ENCODE peak calls at places on chromosomes 11 and 22, in five cellular contexts. Y, K, J, N and U are unnamed samples.

GRCh38 chr11:2812371-2812991 is 73.1 kb downstream of the CDKN1C start:
- DNase-seq in J (no peak), Y (peak), N (no peak), K (no peak), U (no peak)

GRCh38 chr11:86174101-86175046 is 70.2 kb upstream of the EED start:
- DNase-seq in J (peak), Y (peak), N (peak), K (no peak), U (peak)

GRCh38 chr11:4479676-4480075 is 2.8 kb upstream of the OR52K1 start:
- DNase-seq in J (peak), N (no peak), K (no peak), Y (no peak), U (no peak)

GRCh38 chr11:20035375-20035700 is 124.9 kb downstream of the DBX1 start:
- DNase-seq in N (no peak), J (no peak), K (no peak), Y (no peak), U (no peak)

GRCh38 chr22:20920881-20921203 is 3.6 kb downstream of the CRKL start:
- DNase-seq in J (no peak), Y (no peak), N (no peak), K (no peak), U (no peak)

GRCh38 chr22:38422615-38423511 is 32.1 kb downstream of the KCNJ4 start:
- DNase-seq in J (no peak), K (peak), Y (peak), N (no peak), U (no peak)

GRCh38 chr11:113286509-113287497 is 27.6 kb upstream of the TTC12 start:
- DNase-seq in K (no peak), Y (no peak), J (no peak), N (no peak), U (no peak)

GRCh38 chr11:44980533-44981427 is 30.1 kb upstream of the TP53I11 start:
- DNase-seq in N (no peak), K (no peak), Y (no peak), J (no peak), U (no peak)

GRCh38 chr22:50186789-50187523 is 1.2 kb downstream of the TRABD start:
- DNase-seq in N (no peak), Y (peak), K (no peak), J (peak), U (no peak)

GRCh38 chr11:33366918-33367317 is 109.7 kb downstream of the HIPK3 start:
- DNase-seq in N (no peak), J (no peak), K (no peak), Y (no peak), U (no peak)

GRCh38 chr22:30541979-30542810 is 4.3 kb downstream of the SEC14L6 start:
- DNase-seq in J (no peak), K (no peak), Y (peak), N (no peak), U (no peak)